ENCODE peak calls at places on chromosomes 16 and 17, in nine cellular contexts. R is stimulated activated CD8-positive, alpha-beta memory T cell treated with anti-CD3 and anti-CD28 coated beads, Interleukin-12 subunit alpha, Interleukin-12 subunit beta, amount 100 ng/mL, for 4 hours; E is tibial artery; C is substantia nigra; H is brain pericyte; P is breast epithelium; M is heart left ventricle; Z is omental fat pad; S is cardiac muscle cell. U is an unnamed sample.

GRCh38 chr17:57104461-57105175 is 19.6 kb downstream of the AKAP1 start:
- DNase-seq in R (no peak), E (no peak), C (no peak), H (no peak), P (no peak), M (no peak), Z (no peak), S (no peak), U (no peak)

GRCh38 chr17:31582151-31582907 is 190.9 kb downstream of the RAB11FIP4 start:
- DNase-seq in R (no peak), E (peak), C (peak), H (no peak), P (no peak), M (peak), Z (no peak), S (peak), U (peak)

GRCh38 chr16:81143921-81144471 is 47.8 kb upstream of the GCSH start:
- DNase-seq in R (no peak), E (no peak), C (no peak), H (no peak), P (no peak), M (no peak), Z (no peak), S (no peak), U (no peak)

GRCh38 chr16:24652803-24653202 is 76.6 kb upstream of the TNRC6A start:
- DNase-seq in R (no peak), E (no peak), C (no peak), H (no peak), P (no peak), M (no peak), Z (no peak), S (no peak), U (no peak)

GRCh38 chr16:31423241-31423640 is 4.9 kb downstream of the COX6A2 start:
- DNase-seq in R (no peak), E (no peak), C (no peak), H (no peak), P (no peak), M (no peak), Z (no peak), S (no peak), U (no peak)

GRCh38 chr16:17459903-17460521 is 10.7 kb downstream of the XYLT1 start:
- DNase-seq in R (no peak), E (peak), C (no peak), H (no peak), P (no peak), M (no peak), Z (no peak), S (no peak), U (no peak)

GRCh38 chr16:1884155-1884760 is 12.3 kb upstream of the MEIOB start:
- DNase-seq in R (no peak), E (no peak), C (no peak), H (no peak), P (no peak), M (no peak), Z (no peak), S (peak), U (no peak)

GRCh38 chr17:79795795-79796569 is 895 bp downstream of the CBX8 start:
- DNase-seq in R (no peak), E (no peak), C (no peak), H (no peak), P (no peak), M (peak), Z (no peak), S (no peak), U (no peak)

GRCh38 chr16:30063278-30063892 is 2.2 kb upstream of the ALDOA start:
- DNase-seq in R (no peak), E (no peak), C (no peak), H (no peak), P (no peak), M (no peak), Z (no peak), S (no peak), U (peak)

GRCh38 chr17:9658593-9659211 is 13.4 kb downstream of the USP43 start:
- DNase-seq in R (no peak), E (no peak), C (no peak), H (no peak), P (no peak), M (no peak), Z (no peak), S (peak), U (no peak)

GRCh38 chr16:79282806-79283205 is 317.7 kb downstream of the MAF start:
- DNase-seq in R (no peak), E (no peak), C (no peak), H (no peak), P (no peak), M (no peak), Z (no peak), S (no peak), U (no peak)

GRCh38 chr16:2061023-2061422 is 13.2 kb downstream of the TSC2 start:
- DNase-seq in R (no peak), E (no peak), C (no peak), H (no peak), P (no peak), M (no peak), Z (no peak), S (no peak), U (no peak)

GRCh38 chr16:69775535-69775934 is 13.4 kb downstream of the WWP2 start:
- DNase-seq in R (no peak), E (no peak), C (no peak), H (no peak), P (no peak), M (no peak), Z (no peak), S (no peak), U (no peak)

GRCh38 chr16:50841081-50841886 is 99.4 kb downstream of the CYLD start:
- DNase-seq in R (no peak), E (no peak), C (no peak), H (no peak), P (no peak), M (no peak), Z (no peak), S (peak), U (no peak)

GRCh38 chr16:55081622-55082593 is 151.2 kb downstream of the IRX5 start:
- DNase-seq in R (no peak), E (no peak), C (no peak), H (no peak), P (no peak), M (no peak), Z (no peak), S (no peak), U (no peak)

GRCh38 chr16:69799601-69800000 is 37.5 kb downstream of the WWP2 start:
- DNase-seq in R (no peak), E (no peak), C (no peak), H (no peak), P (no peak), M (no peak), Z (no peak), S (no peak), U (no peak)

GRCh38 chr16:85569615-85570212 is 43.4 kb upstream of the GSE1 start:
- DNase-seq in R (peak), E (no peak), C (no peak), H (peak), P (no peak), M (no peak), Z (no peak), S (peak), U (no peak)

GRCh38 chr16:53291757-53292392 is 142.4 kb upstream of the RBL2 start:
- DNase-seq in R (no peak), E (no peak), C (no peak), H (no peak), P (no peak), M (no peak), Z (no peak), S (no peak), U (no peak)

GRCh38 chr17:13194887-13195286 is 177.1 kb upstream of the ELAC2 start:
- DNase-seq in R (no peak), E (no peak), C (no peak), H (no peak), P (no peak), M (no peak), Z (no peak), S (no peak), U (no peak)

GRCh38 chr17:74429604-74430384 is 2.1 kb upstream of the GPRC5C start:
- DNase-seq in R (no peak), E (no peak), C (no peak), H (no peak), P (no peak), M (no peak), Z (no peak), S (no peak), U (no peak)

U was measured in aorta.